ENCODE peak calls at places on chromosomes 5 and 9, in six cellular contexts. F is PC-9; Y is GM23338; S is CD8-positive, alpha-beta T cell; L is psoas muscle; X is uterus. E is an unnamed sample. For H3K36me3, the result is how much of the 10 kb centered on the place peaks cover.

GRCh38 chr5:6837519-6838110 is 124.4 kb downstream of the TENT4A start:
- DNase-seq in F (peak), Y (peak), S (no peak), L (no peak), X (no peak), E (no peak)

GRCh38 chr5:76943006-76943405 is 9.8 kb upstream of the CRHBP start:
- DNase-seq in F (no peak), Y (no peak), S (no peak), L (no peak), X (no peak), E (no peak)

GRCh38 chr5:26700759-26701384 is 337.5 kb downstream of the CDH9 start:
- DNase-seq in F (peak), Y (peak), S (no peak), L (no peak), X (no peak), E (no peak)

GRCh38 chr5:25701936-25702335 is 1057.2 kb upstream of the CDH10 start:
- DNase-seq in F (no peak), Y (no peak), S (no peak), L (no peak), X (no peak), E (no peak)

GRCh38 chr9:124180557-124180956 is 77.2 kb upstream of the NEK6 start:
- DNase-seq in F (no peak), Y (no peak), S (no peak), L (no peak), X (no peak), E (no peak)

GRCh38 chr9:38284768-38285080 is 107.8 kb upstream of the ALDH1B1 start:
- DNase-seq in F (no peak), Y (peak), S (no peak), L (no peak), X (no peak), E (no peak)

GRCh38 chr9:134449180-134449916 is 123.1 kb downstream of the RXRA start:
- DNase-seq in F (peak), Y (peak), S (peak), L (peak), X (peak), E (peak)

GRCh38 chr5:116546743-116547124 is 27.9 kb downstream of the SEMA6A start:
- DNase-seq in F (no peak), Y (no peak), S (no peak), L (no peak), X (no peak), E (no peak)

GRCh38 chr5:4722886-4723285 is 417.2 kb upstream of the ADAMTS16 start:
- DNase-seq in F (no peak), Y (no peak), S (no peak), L (no peak), X (no peak), E (no peak)

DNA sequence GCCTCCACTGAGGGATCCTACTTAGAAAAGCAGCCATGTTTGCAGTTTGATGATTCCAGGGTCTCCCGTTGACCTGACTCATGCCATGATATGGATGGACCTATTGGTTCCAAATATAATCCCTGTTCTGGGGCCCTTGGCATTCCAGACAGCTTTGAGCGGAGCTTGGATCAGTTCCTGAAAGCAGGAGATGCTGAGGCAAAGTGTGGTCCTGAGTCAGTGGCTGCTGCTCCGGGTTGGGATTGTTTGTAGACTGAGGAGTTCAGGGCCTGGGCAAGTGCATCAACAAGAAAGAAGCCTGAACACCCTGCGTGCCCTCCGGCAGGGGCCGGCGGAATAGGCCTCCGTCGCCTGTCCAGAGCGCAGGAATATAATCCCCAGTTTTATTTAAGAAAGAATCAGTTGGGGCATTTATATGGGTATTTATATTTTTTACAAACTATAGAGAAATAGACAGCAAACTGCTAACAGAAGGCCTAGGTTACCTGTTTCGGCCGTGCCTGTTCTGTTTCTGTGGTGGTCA is 50.6 kb downstream of the LRSAM1 start:
- DNase-seq in F (no peak), Y (no peak), S (no peak), L (peak), X (no peak), E (no peak)
- H3K36me3 ChIP-seq in F (under half), Y (under half), S (under half), L (half or more), X (under half), E (under half)

GRCh38 chr5:172530835-172531703 is 76.7 kb upstream of the SH3PXD2B start:
- DNase-seq in F (no peak), Y (no peak), S (no peak), L (no peak), X (no peak), E (no peak)
- H3K36me3 ChIP-seq in F (under half), Y (under half), S (under half), L (under half), X (under half), E (under half)

DNA sequence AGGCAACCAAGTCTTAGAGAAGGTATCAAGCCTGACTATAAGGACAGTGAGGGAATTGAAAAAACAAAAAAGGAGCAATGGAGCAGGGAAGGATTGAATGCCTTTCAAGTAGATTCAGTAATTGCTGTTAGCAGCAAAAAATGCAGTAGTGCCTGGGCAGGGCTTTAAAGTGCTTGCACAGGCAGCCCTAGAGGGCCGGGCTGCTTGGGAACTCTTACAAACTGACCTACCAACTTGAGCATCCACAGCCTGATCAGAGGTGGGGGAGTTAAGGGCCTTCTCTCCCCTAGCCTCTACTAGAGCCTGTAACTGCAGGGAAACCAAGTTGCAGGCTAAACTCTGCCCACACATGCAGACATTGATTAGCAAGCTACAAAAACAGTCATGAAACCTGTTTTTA is 19.4 kb downstream of the FXN start:
- DNase-seq in F (no peak), Y (no peak), S (no peak), L (no peak), X (no peak), E (no peak)
- H3K36me3 ChIP-seq in F (under half), Y (under half), S (under half), L (under half), X (under half), E (under half)

GRCh38 chr9:127537792-127538191 is 74.3 kb upstream of the STXBP1 start:
- DNase-seq in F (no peak), Y (peak), S (peak), L (no peak), X (no peak), E (no peak)
- H3K36me3 ChIP-seq in F (under half), Y (under half), S (under half), L (under half), X (under half), E (under half)

DNA sequence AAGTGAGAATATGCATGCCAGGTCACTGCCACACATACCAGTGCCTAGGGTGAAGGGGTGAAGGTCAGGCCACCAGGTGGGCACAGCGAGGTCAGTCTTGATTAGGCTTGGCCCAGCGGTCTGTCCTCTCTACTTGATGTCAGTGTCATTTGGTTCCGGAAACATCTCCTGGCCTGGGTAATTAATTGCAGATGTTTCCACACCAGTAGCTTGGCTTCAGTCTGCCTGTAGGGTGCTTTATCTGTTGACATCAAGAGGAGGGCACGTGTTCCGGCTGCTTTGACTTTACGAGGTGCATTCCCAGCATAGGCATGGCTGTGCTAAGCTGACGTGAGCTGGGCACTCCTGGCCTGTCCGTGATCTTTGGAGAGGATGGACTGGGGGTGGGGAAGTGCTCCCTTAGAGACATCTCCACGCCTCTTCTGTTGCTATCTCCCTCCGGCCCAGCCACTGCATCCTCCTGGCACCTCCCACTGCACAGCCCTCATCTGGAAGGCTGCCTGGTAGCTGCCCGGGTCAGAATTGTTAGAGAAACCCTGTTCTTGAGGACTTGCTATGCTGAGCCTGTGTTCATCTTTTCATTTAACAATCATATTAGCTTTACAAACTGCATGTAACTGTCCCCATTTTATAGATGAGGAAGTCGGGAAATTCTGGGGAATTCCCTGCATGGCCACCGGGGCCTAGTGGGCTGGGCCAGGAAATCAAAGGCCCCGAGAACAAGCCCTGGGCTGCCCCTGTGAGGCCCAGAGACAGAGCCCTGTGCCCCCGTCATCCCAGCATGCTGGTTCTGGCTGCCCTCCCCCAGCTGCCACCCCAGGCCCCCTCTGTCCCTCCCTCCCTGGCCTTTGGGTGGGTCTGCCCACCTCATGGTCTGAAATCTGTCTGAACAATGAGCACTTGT is 29.1 kb downstream of the JADE2 start:
- DNase-seq in F (peak), Y (peak), S (no peak), L (peak), X (peak), E (no peak)
- H3K36me3 ChIP-seq in F (under half), Y (under half), S (under half), L (under half), X (under half), E (under half)